ENCODE peak calls at places on chromosome 13, in six cellular contexts. V, Z, F, U, Y and T are unnamed samples.

GRCh38 chr13:50521750-50522149 is 321.7 kb downstream of the DLEU7 start:
- DNase-seq in V (peak; percentile 77), Z (peak; percentile 46), F (no peak), U (no peak), Y (no peak), T (no peak)

GRCh38 chr13:30463820-30464495 is 1.8 kb downstream of the HMGB1 start:
- DNase-seq in V (peak; percentile 68), Z (peak; percentile 78), F (peak; percentile 39), U (peak; percentile 71), Y (peak; percentile 54), T (peak; percentile 85)

GRCh38 chr13:49495783-49496762 is at the start of gene PHF11:
- DNase-seq in V (peak; percentile 78), Z (peak; percentile 82), F (peak; percentile 63), U (peak; percentile 93), Y (no peak), T (peak; percentile 94)

GRCh38 chr13:73195091-73195490 is 136.3 kb downstream of the KLF5 start:
- DNase-seq in V (no peak), Z (no peak), F (no peak), U (no peak), Y (no peak), T (no peak)

GRCh38 chr13:48873598-48873997 is 102.1 kb upstream of the FNDC3A start:
- DNase-seq in V (no peak), Z (peak; percentile 23), F (no peak), U (no peak), Y (no peak), T (no peak)

GRCh38 chr13:49836516-49836915 is 44.0 kb upstream of the KPNA3 start:
- DNase-seq in V (no peak), Z (no peak), F (peak; percentile 11), U (no peak), Y (no peak), T (no peak)

GRCh38 chr13:108360139-108360538 is 90.6 kb downstream of the TNFSF13B start:
- DNase-seq in V (no peak), Z (no peak), F (no peak), U (no peak), Y (no peak), T (no peak)

GRCh38 chr13:44333950-44334675 is 39.5 kb upstream of the SERP2 start:
- DNase-seq in V (no peak), Z (no peak), F (no peak), U (no peak), Y (no peak), T (no peak)

GRCh38 chr13:98557934-98558630 is 18.8 kb downstream of the STK24 start:
- DNase-seq in V (no peak), Z (peak; percentile 53), F (no peak), U (no peak), Y (no peak), T (no peak)

GRCh38 chr13:49248433-49249002 is 793 bp downstream of the CDADC1 start:
- DNase-seq in V (peak; percentile 24), Z (peak; percentile 37), F (no peak), U (peak; percentile 47), Y (no peak), T (no peak)

GRCh38 chr13:30705672-30706071 is 29.7 kb upstream of the ALOX5AP start:
- DNase-seq in V (no peak), Z (no peak), F (no peak), U (no peak), Y (no peak), T (no peak)

GRCh38 chr13:110284809-110285519 is 22.0 kb downstream of the COL4A1 start:
- DNase-seq in V (no peak), Z (peak; percentile 58), F (no peak), U (no peak), Y (no peak), T (no peak)